ENCODE peak calls at places on chromosomes 5 and 9, in five cellular contexts. C is thoracic aorta; J is psoas muscle; R is activated CD8-positive, alpha-beta memory T cell treated with anti-CD3 and anti-CD28 coated beads, Interleukin-2, amount 10 ng/mL, durations not matched to agents 7 days and 5 days; G is CD8-positive, alpha-beta T cell. B is an unnamed sample.

GRCh38 chr5:96999856-97000255 is 64.0 kb downstream of the LNPEP start:
- ATAC-seq in C (no peak), J (no peak), R (no peak), G (no peak), B (no peak)

GRCh38 chr9:98973546-98973921 is 29.8 kb downstream of the COL15A1 start:
- ATAC-seq in C (no peak), J (peak; percentile 37), R (no peak), G (no peak), B (no peak)

GRCh38 chr9:73714294-73714693 is 562.6 kb downstream of the ANXA1 start:
- ATAC-seq in C (no peak), J (no peak), R (no peak), G (no peak), B (no peak)

GRCh38 chr5:65481171-65481575 is 547 bp downstream of the ADAMTS6 start:
- ATAC-seq in C (no peak), J (no peak), R (peak; percentile 6), G (no peak), B (peak; percentile 16)

GRCh38 chr5:43179836-43180235 is 12.2 kb upstream of the NIM1K start:
- ATAC-seq in C (no peak), J (no peak), R (no peak), G (no peak), B (no peak)

GRCh38 chr5:132887326-132887725 is 13.9 kb downstream of the LEAP2 start:
- ATAC-seq in C (no peak), J (no peak), R (no peak), G (no peak), B (no peak)

GRCh38 chr9:131307974-131308373 is 18.5 kb downstream of the PLPP7 start:
- ATAC-seq in C (no peak), J (peak; percentile 38), R (no peak), G (no peak), B (no peak)

GRCh38 chr9:122777935-122778671 is 10.6 kb upstream of the OR5C1 start:
- ATAC-seq in C (no peak), J (no peak), R (no peak), G (no peak), B (no peak)

GRCh38 chr5:28346696-28347095 is 1308.3 kb upstream of the CDH9 start:
- ATAC-seq in C (no peak), J (no peak), R (no peak), G (no peak), B (no peak)

GRCh38 chr5:19923742-19924141 is 64.3 kb downstream of the CDH18 start:
- ATAC-seq in C (no peak), J (no peak), R (no peak), G (no peak), B (no peak)

GRCh38 chr5:149405550-149406202 is 26.6 kb upstream of the IL17B start:
- ATAC-seq in C (no peak), J (no peak), R (no peak), G (no peak), B (no peak)

GRCh38 chr5:73282923-73283322 is 109.9 kb downstream of the TMEM174 start:
- ATAC-seq in C (no peak), J (no peak), R (no peak), G (no peak), B (no peak)

GRCh38 chr5:128271859-128272446 is 188.4 kb downstream of the SLC12A2 start:
- ATAC-seq in C (no peak), J (no peak), R (no peak), G (no peak), B (no peak)

GRCh38 chr9:75612754-75613153 is 277.7 kb upstream of the PCSK5 start:
- ATAC-seq in C (peak; percentile 65), J (no peak), R (no peak), G (no peak), B (no peak)

GRCh38 chr9:96073531-96074284 is 198.2 kb downstream of the ERCC6L2 start:
- ATAC-seq in C (no peak), J (no peak), R (no peak), G (no peak), B (no peak)

GRCh38 chr5:150320048-150320555 is 17.4 kb upstream of the ARSI start:
- ATAC-seq in C (no peak), J (peak; percentile 90), R (no peak), G (no peak), B (no peak)

GRCh38 chr5:77379558-77380061 is 112.5 kb downstream of the WDR41 start:
- ATAC-seq in C (no peak), J (no peak), R (peak; percentile 88), G (peak; percentile 65), B (peak; percentile 93)

GRCh38 chr9:91572044-91572443 is 148.4 kb upstream of the NFIL3 start:
- ATAC-seq in C (no peak), J (no peak), R (no peak), G (no peak), B (no peak)

GRCh38 chr9:134390537-134390936 is 64.3 kb downstream of the RXRA start:
- ATAC-seq in C (no peak), J (no peak), R (peak; percentile 37), G (peak; percentile 59), B (peak; percentile 72)

GRCh38 chr9:136695435-136695895 is 8.2 kb upstream of the AGPAT2 start:
- ATAC-seq in C (no peak), J (no peak), R (no peak), G (no peak), B (no peak)

GRCh38 chr5:129345213-129345925 is 114.7 kb upstream of the ADAMTS19 start:
- ATAC-seq in C (no peak), J (no peak), R (no peak), G (no peak), B (no peak)

GRCh38 chr5:102815560-102816324 is 60.6 kb downstream of the PAM start:
- ATAC-seq in C (no peak), J (no peak), R (no peak), G (no peak), B (no peak)

GRCh38 chr9:75452512-75452911 is 364.2 kb downstream of the OSTF1 start:
- ATAC-seq in C (no peak), J (peak; percentile 56), R (no peak), G (no peak), B (no peak)

GRCh38 chr9:129712595-129713524 is 40.0 kb downstream of the PTGES start:
- ATAC-seq in C (no peak), J (no peak), R (no peak), G (no peak), B (no peak)

GRCh38 chr5:66337827-66338226 is 193.7 kb downstream of the SREK1 start:
- ATAC-seq in C (no peak), J (no peak), R (no peak), G (no peak), B (no peak)

GRCh38 chr5:123144096-123144495 is 55.1 kb downstream of the PRDM6 start:
- ATAC-seq in C (no peak), J (no peak), R (no peak), G (no peak), B (no peak)

GRCh38 chr9:131733601-131734061 is 6.2 kb downstream of the RAPGEF1 start:
- ATAC-seq in C (peak; percentile 89), J (peak; percentile 83), R (peak; percentile 28), G (peak; percentile 10), B (peak; percentile 14)

GRCh38 chr9:96554801-96555566 is 64.7 kb downstream of the CDC14B start:
- ATAC-seq in C (no peak), J (no peak), R (no peak), G (no peak), B (no peak)

GRCh38 chr9:68431307-68431706 is 74.9 kb downstream of the PGM5 start:
- ATAC-seq in C (no peak), J (no peak), R (no peak), G (no peak), B (no peak)

GRCh38 chr9:94826044-94826443 is 99.5 kb downstream of the AOPEP start:
- ATAC-seq in C (no peak), J (peak; percentile 83), R (no peak), G (no peak), B (no peak)

GRCh38 chr5:138458856-138459255 is 6.4 kb upstream of the EGR1 start:
- ATAC-seq in C (no peak), J (no peak), R (no peak), G (peak; percentile 2), B (peak; percentile 5)

B was measured in activated T-helper 17 cell treated with anti-CD3 and anti-CD28 coated beads, Interleukin-2, amount 50 U/mL, for 72 hours.